ENCODE peak calls at places on chromosome 17, in nine cellular contexts. O is HFF-Myc; X is endothelial cell; E is foreskin fibroblast; G is activated naive CD4-positive, alpha-beta T cell treated with Interleukin-2 at 50 U/mL for 16 hours; P is cardiac fibroblast; C is NCI-H1092; Z is brain pericyte; W is stimulated activated CD8-positive, alpha-beta memory T cell treated with anti-CD3 and anti-CD28 coated beads, Interleukin-15, amount 100 ng/mL, for 24 hours. A is an unnamed sample.

GRCh38 chr17:57913576-57914273 is 41.5 kb downstream of the CUEDC1 start:
- DNase-seq in G (no peak), X (no peak), W (no peak), C (no peak), E (no peak), P (no peak), Z (no peak), O (no peak), A (no peak)

GRCh38 chr17:51166987-51167931 is 1.0 kb downstream of the NME2 start:
- DNase-seq in Z (no peak), G (peak; percentile 76), X (peak; percentile 79), W (peak; percentile 62), E (no peak), O (no peak), P (peak; percentile 42), C (peak; percentile 18), A (peak; percentile 80)

GRCh38 chr17:79835953-79836951 is 3.0 kb downstream of the CBX4 start:
- DNase-seq in C (no peak), E (no peak), O (no peak), X (no peak), P (no peak), W (no peak), G (no peak), Z (no peak), A (peak; percentile 25)

GRCh38 chr17:83177611-83178532 is 98.5 kb downstream of the METRNL start:
- DNase-seq in P (no peak), G (no peak), Z (no peak), C (no peak), W (no peak), O (no peak), X (no peak), E (no peak), A (no peak)

GRCh38 chr17:19880393-19880792 is 12.7 kb upstream of the ULK2 start:
- DNase-seq in O (no peak), Z (no peak), G (no peak), P (no peak), X (no peak), E (no peak), W (no peak), C (no peak), A (no peak)

GRCh38 chr17:33778505-33779398 is 476.3 kb upstream of the CCL2 start:
- DNase-seq in Z (no peak), X (peak; percentile 58), E (peak; percentile 39), C (no peak), W (no peak), G (peak; percentile 16), P (peak; percentile 76), O (peak; percentile 26), A (peak; percentile 59)

GRCh38 chr17:19613979-19614378 is 34.6 kb upstream of the ALDH3A2 start:
- DNase-seq in W (no peak), G (no peak), Z (no peak), E (no peak), P (no peak), X (no peak), C (no peak), O (no peak), A (no peak)

GRCh38 chr17:12352127-12352526 is 313.6 kb upstream of the MYOCD start:
- DNase-seq in E (no peak), Z (no peak), W (no peak), X (no peak), O (no peak), G (no peak), C (no peak), P (no peak), A (no peak)

GRCh38 chr17:2058521-2059124 is 3.7 kb downstream of the HIC1 start:
- DNase-seq in P (peak; percentile 89), W (no peak), Z (no peak), C (no peak), G (peak; percentile 72), E (no peak), X (peak; percentile 66), O (no peak), A (peak; percentile 85)

A was measured in DMS53.